ENCODE peak calls at places on chromosomes 5 and 9, in four cellular contexts. Y, R, K and D are unnamed samples.

GRCh38 chr9:130842547-130842946 is 7.5 kb downstream of the ABL1 start:
- DNase-seq in Y (no peak), R (no peak), K (no peak), D (no peak)

GRCh38 chr5:54109931-54110330 is 200.4 kb downstream of the ARL15 start:
- DNase-seq in Y (no peak), R (no peak), K (no peak), D (no peak)

GRCh38 chr5:16970826-16971225 is 34.7 kb upstream of the MYO10 start:
- DNase-seq in Y (no peak), R (peak; percentile 61), K (no peak), D (no peak)

GRCh38 chr5:148687427-148687826 is 33.1 kb upstream of the HTR4 start:
- DNase-seq in Y (no peak), R (peak; percentile 2), K (peak; percentile 66), D (no peak)

GRCh38 chr9:133711428-133712220 is 26.5 kb downstream of the SARDH start:
- DNase-seq in Y (peak; percentile 12), R (no peak), K (peak; percentile 16), D (no peak)

GRCh38 chr5:149060325-149060724 is 2.5 kb downstream of the SH3TC2 start:
- DNase-seq in Y (no peak), R (peak; percentile 80), K (peak; percentile 97), D (no peak)

GRCh38 chr5:133786432-133786831 is 174.1 kb upstream of the FSTL4 start:
- DNase-seq in Y (no peak), R (no peak), K (no peak), D (no peak)

GRCh38 chr9:97958812-97959511 is 21.0 kb upstream of the HEMGN start:
- DNase-seq in Y (no peak), R (peak; percentile 49), K (no peak), D (no peak)

GRCh38 chr5:125584119-125584518 is 837.7 kb upstream of the ZNF608 start:
- DNase-seq in Y (no peak), R (no peak), K (no peak), D (no peak)

GRCh38 chr9:5629312-5630037 is 568 bp downstream of the RIC1 start:
- DNase-seq in Y (no peak), R (peak; percentile 59), K (peak; percentile 58), D (peak; percentile 37)

GRCh38 chr9:136438909-136439549 is 616 bp downstream of the INPP5E start:
- DNase-seq in Y (peak; percentile 69), R (peak; percentile 58), K (peak; percentile 55), D (peak; percentile 30)

GRCh38 chr9:109950710-109951443 is 170.9 kb downstream of the PALM2AKAP2 start:
- DNase-seq in Y (no peak), R (no peak), K (no peak), D (no peak)

GRCh38 chr9:36092509-36093215 is 43.9 kb upstream of the GLIPR2 start:
- DNase-seq in Y (no peak), R (no peak), K (no peak), D (no peak)

GRCh38 chr9:36093384-36093783 is 43.1 kb upstream of the GLIPR2 start:
- DNase-seq in Y (no peak), R (peak; percentile 60), K (no peak), D (no peak)

GRCh38 chr9:36092014-36092413 is 44.5 kb upstream of the GLIPR2 start:
- DNase-seq in Y (no peak), R (no peak), K (no peak), D (no peak)

GRCh38 chr9:36088020-36088419 is 48.5 kb upstream of the GLIPR2 start:
- DNase-seq in Y (no peak), R (no peak), K (no peak), D (no peak)

DNA sequence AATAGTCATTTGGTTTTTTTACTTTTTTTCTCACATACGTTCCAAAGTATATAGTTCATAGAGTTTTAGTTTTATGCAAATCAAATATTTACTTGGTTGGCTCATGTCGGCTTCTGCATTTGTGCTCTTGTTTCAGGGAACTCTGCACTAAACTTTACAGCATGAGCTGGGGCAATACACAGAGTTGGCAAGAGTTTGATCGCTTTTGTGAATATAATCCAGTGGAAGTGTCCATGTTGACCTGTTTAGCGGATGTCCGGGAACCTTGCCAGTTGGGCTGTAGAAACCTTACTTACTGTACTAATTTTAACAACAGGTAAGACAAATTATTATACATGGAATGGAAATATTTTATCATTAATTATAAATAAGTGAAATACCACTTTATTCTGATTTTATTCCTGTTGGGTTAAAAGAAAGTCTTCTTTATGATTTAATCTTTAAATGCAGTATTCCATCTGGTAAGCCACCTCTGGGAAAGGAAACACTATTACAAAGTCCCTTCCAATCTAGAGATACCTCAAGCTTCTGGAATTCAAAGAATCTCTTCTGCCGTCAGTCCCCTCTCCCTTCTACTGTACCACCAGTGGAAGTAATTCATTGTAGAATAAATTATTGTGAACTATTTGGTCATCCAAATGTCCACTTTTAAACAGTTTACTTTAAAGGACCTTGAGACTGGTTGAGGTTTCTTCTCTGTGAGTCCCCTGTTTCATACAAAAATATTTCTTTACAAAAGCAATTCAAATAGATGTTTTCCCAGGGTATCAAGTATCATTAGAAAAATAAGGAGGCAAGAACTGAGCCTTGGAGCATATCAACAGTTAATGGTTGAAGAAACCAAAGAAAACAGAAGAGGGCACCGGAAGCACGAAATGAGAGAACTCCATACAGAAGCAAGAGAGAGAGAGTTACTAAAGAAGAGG is 45.2 kb upstream of the GLIPR2 start:
- DNase-seq in Y (no peak), R (peak; percentile 51), K (no peak), D (no peak)
- TF ChIP-seq CTCF in Y (no peak), R (no peak), K (no peak), D (no peak)

GRCh38 chr5:177457239-177458121 is 10.9 kb downstream of the PRR7 start:
- DNase-seq in Y (no peak), R (peak; percentile 98), K (peak; percentile 97), D (peak; percentile 72)
- TF ChIP-seq CTCF in Y (no peak), R (peak; percentile 47), K (peak; percentile 68), D (peak; percentile 63)

GRCh38 chr9:84856181-84856632 is 186.7 kb downstream of the NTRK2 start:
- DNase-seq in Y (no peak), R (peak; percentile 42), K (no peak), D (no peak)
- TF ChIP-seq CTCF in Y (no peak), R (no peak), K (no peak), D (no peak)

GRCh38 chr5:27682600-27682999 is 644.2 kb upstream of the CDH9 start:
- DNase-seq in Y (no peak), R (no peak), K (peak; percentile 26), D (no peak)
- TF ChIP-seq CTCF in Y (no peak), R (no peak), K (peak; percentile 62), D (peak; percentile 22)

GRCh38 chr5:36692791-36693763 is 86.7 kb downstream of the SLC1A3 start:
- DNase-seq in Y (peak; percentile 59), R (peak; percentile 91), K (peak; percentile 78), D (peak; percentile 68)
- TF ChIP-seq CTCF in Y (no peak), R (peak; percentile 72), K (peak; percentile 80), D (peak; percentile 86)

GRCh38 chr9:2198956-2199635 is 183.9 kb downstream of the SMARCA2 start:
- DNase-seq in Y (no peak), R (no peak), K (no peak), D (no peak)

GRCh38 chr9:2195211-2195610 is 180.1 kb downstream of the SMARCA2 start:
- DNase-seq in Y (no peak), R (no peak), K (no peak), D (no peak)

GRCh38 chr9:2199999-2200796 is 185.1 kb downstream of the SMARCA2 start:
- DNase-seq in Y (no peak), R (no peak), K (no peak), D (no peak)
- TF ChIP-seq CTCF in Y (no peak), R (no peak), K (peak; percentile 13), D (no peak)

DNA sequence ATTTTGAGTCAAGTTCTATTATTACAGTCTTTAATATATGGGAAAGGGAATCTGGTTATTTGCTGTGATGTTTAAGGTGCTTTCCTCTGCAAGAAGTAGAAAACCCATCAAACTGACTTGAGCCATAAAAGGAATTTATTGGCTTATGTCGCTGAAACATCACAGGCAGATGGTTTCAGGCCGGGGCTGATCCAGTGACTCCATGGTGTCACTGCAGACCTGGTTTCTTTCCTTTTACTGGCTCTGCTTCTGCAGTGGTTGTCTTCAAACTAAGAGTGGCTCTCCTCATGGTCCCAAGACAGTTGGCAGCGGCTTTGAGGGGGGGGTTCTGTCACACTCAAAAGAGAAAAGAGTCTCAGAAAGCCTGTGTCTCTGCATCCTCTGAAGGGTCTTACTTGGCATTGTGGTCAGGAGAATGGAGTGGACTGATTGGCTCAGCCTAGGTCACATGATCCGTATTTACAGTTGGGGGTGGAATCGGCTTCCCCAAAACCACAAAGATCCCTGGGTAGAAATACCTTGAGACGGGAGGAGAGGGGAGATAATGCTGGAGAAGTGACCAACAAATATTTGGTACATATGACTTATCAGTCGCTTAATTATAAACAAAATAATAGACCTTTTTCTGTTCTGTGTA is 106.3 kb downstream of the DAPK1 start:
- DNase-seq in Y (no peak), R (no peak), K (no peak), D (no peak)
- TF ChIP-seq CTCF in Y (no peak), R (no peak), K (no peak), D (no peak)

DNA sequence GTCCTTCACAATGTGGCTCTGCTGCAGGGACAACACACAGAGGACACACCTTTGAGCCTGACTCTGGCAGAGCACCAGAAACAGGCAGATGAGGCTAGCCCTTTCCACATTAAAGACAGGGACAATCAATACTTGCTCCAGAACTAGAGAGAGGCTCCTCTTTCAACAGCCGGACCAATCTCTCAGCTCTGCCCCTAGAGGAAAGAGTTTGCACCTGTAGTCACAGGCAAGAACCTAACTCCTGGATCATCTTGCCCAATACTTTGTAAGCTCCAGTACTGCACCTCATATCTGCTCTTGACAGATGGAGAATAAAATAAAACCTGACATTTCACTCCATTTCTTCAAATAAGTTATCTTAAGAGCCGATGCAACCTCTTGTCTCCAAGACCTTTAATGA is 52.1 kb downstream of the EPB41L4A start:
- DNase-seq in Y (no peak), R (no peak), K (no peak), D (no peak)
- TF ChIP-seq CTCF in Y (no peak), R (no peak), K (peak; percentile 58), D (peak; percentile 60)